ENCODE peak calls at places on chromosomes 4 and X, in four cellular contexts. One of them, this sample, is unnamed.

GRCh38 chrX:2192584-2193272 is 308.0 kb downstream of the DHRSX start:
- DNase-seq in suprapubic skin: no peak
- DNase-seq in ACHN: no peak
- DNase-seq in IMR-90: no peak
- DNase-seq in this sample: no peak

GRCh38 chr4:183905081-183905592 is at the start of gene STOX2:
- DNase-seq in suprapubic skin: peak; percentile 84
- DNase-seq in IMR-90: peak; percentile 55
- DNase-seq in ACHN: peak; percentile 33
- DNase-seq in this sample: peak; percentile 42

GRCh38 chr4:38284294-38285045 is 324.3 kb downstream of the PTTG2 start:
- DNase-seq in suprapubic skin: no peak
- DNase-seq in IMR-90: no peak
- DNase-seq in ACHN: no peak
- DNase-seq in this sample: no peak

GRCh38 chrX:40173662-40174593 is 76.2 kb upstream of the BCOR start:
- DNase-seq in suprapubic skin: no peak
- DNase-seq in IMR-90: no peak
- DNase-seq in ACHN: no peak
- DNase-seq in this sample: no peak

GRCh38 chr4:142408003-142408441 is 438.1 kb downstream of the INPP4B start:
- DNase-seq in IMR-90: no peak
- DNase-seq in suprapubic skin: no peak
- DNase-seq in ACHN: peak; percentile 9
- DNase-seq in this sample: no peak

GRCh38 chrX:123731987-123732678 is 719 bp downstream of the THOC2 start:
- DNase-seq in IMR-90: peak; percentile 10
- DNase-seq in ACHN: peak; percentile 8
- DNase-seq in suprapubic skin: no peak
- DNase-seq in this sample: no peak

GRCh38 chrX:107825698-107826285 is at the start of gene MID2:
- DNase-seq in suprapubic skin: peak; percentile 79
- DNase-seq in ACHN: peak; percentile 37
- DNase-seq in IMR-90: no peak
- DNase-seq in this sample: no peak

GRCh38 chrX:136497556-136498048 is at the start of gene HTATSF1:
- DNase-seq in ACHN: no peak
- DNase-seq in suprapubic skin: no peak
- DNase-seq in IMR-90: no peak
- DNase-seq in this sample: no peak

GRCh38 chrX:40612511-40612910 is 10.7 kb upstream of the MPC1L start:
- DNase-seq in ACHN: no peak
- DNase-seq in suprapubic skin: no peak
- DNase-seq in IMR-90: no peak
- DNase-seq in this sample: no peak

GRCh38 chr4:41505161-41505653 is 32.8 kb upstream of the LIMCH1 start:
- DNase-seq in IMR-90: no peak
- DNase-seq in suprapubic skin: no peak
- DNase-seq in ACHN: no peak
- DNase-seq in this sample: peak; percentile 81

GRCh38 chr4:73220815-73221214 is 37.8 kb downstream of the ANKRD17 start:
- DNase-seq in suprapubic skin: no peak
- DNase-seq in IMR-90: no peak
- DNase-seq in ACHN: no peak
- DNase-seq in this sample: no peak

GRCh38 chrX:140817943-140818342 is 108.4 kb downstream of the LINC00632 start:
- DNase-seq in IMR-90: peak; percentile 41
- DNase-seq in ACHN: peak; percentile 16
- DNase-seq in suprapubic skin: no peak
- DNase-seq in this sample: peak; percentile 20

GRCh38 chr4:146343776-146344175 is 129.4 kb downstream of the REELD1 start:
- DNase-seq in IMR-90: no peak
- DNase-seq in ACHN: no peak
- DNase-seq in suprapubic skin: no peak
- DNase-seq in this sample: no peak

GRCh38 chr4:99790796-99791617 is 25.6 kb upstream of the DAPP1 start:
- DNase-seq in suprapubic skin: no peak
- DNase-seq in ACHN: no peak
- DNase-seq in IMR-90: no peak
- DNase-seq in this sample: no peak

GRCh38 chr4:164617426-164617825 is 136.5 kb upstream of the SMIM31 start:
- DNase-seq in ACHN: no peak
- DNase-seq in IMR-90: no peak
- DNase-seq in suprapubic skin: no peak
- DNase-seq in this sample: no peak

GRCh38 chr4:147481577-147482109 is 746 bp downstream of the EDNRA start:
- DNase-seq in suprapubic skin: no peak
- DNase-seq in ACHN: no peak
- DNase-seq in IMR-90: no peak
- DNase-seq in this sample: no peak

GRCh38 chr4:158553364-158553763 is 31.7 kb downstream of the RXFP1 start:
- DNase-seq in IMR-90: no peak
- DNase-seq in suprapubic skin: no peak
- DNase-seq in ACHN: no peak
- DNase-seq in this sample: no peak

GRCh38 chrX:110004210-110004609 is 1.3 kb downstream of the TMEM164 start:
- DNase-seq in IMR-90: no peak
- DNase-seq in suprapubic skin: no peak
- DNase-seq in ACHN: no peak
- DNase-seq in this sample: no peak